ENCODE peak calls at places on chromosomes 11 and 22, in five cellular contexts. P, B, G, H and T are unnamed samples.

GRCh38 chr11:3674189-3674588 is 3.0 kb upstream of the CHRNA10 start:
- DNase-seq in H (no peak), P (no peak), G (no peak), B (no peak), T (no peak)

GRCh38 chr11:63262562-63262961 is 19.2 kb upstream of the SLC22A25 start:
- DNase-seq in H (no peak), B (no peak), G (no peak), P (no peak), T (no peak)

GRCh38 chr22:39520874-39521857 is 804 bp downstream of the ATF4 start:
- DNase-seq in B (peak), G (peak), H (no peak), P (peak), T (peak)

GRCh38 chr11:125995313-125995712 is 49.5 kb downstream of the VSIG10L2 start:
- DNase-seq in P (no peak), G (no peak), B (no peak), H (no peak), T (no peak)

GRCh38 chr11:93330446-93330984 is at the start of gene DEUP1:
- DNase-seq in H (peak), G (no peak), P (peak), B (no peak), T (no peak)

GRCh38 chr11:32302826-32303225 is 132.5 kb downstream of the WT1 start:
- DNase-seq in B (no peak), G (no peak), P (no peak), H (no peak), T (no peak)

GRCh38 chr11:86800076-86800955 is at the start of gene PRSS23:
- DNase-seq in P (peak), G (peak), H (peak), B (peak), T (peak)

GRCh38 chr11:1219836-1220810 is 2.7 kb upstream of the MUC5B start:
- DNase-seq in H (no peak), B (no peak), P (no peak), G (peak), T (peak)

GRCh38 chr22:27195104-27195503 is 537.7 kb downstream of the MIAT start:
- DNase-seq in H (no peak), B (no peak), G (no peak), P (peak), T (peak)

GRCh38 chr11:12546660-12547059 is 127.6 kb upstream of the TEAD1 start:
- DNase-seq in P (no peak), B (no peak), H (no peak), G (no peak), T (no peak)

GRCh38 chr11:70158201-70158600 is 44.9 kb upstream of the FADD start:
- DNase-seq in P (no peak), H (peak), B (no peak), G (no peak), T (no peak)

GRCh38 chr11:70067591-70068341 is 10.4 kb upstream of the ANO1 start:
- DNase-seq in P (no peak), B (no peak), H (no peak), G (peak), T (peak)

GRCh38 chr11:92790376-92790775 is 179.1 kb upstream of the MTNR1B start:
- DNase-seq in G (no peak), H (no peak), P (no peak), B (no peak), T (no peak)

GRCh38 chr11:85886089-85887056 is 31.2 kb downstream of the CCDC83 start:
- DNase-seq in H (no peak), P (no peak), B (no peak), G (no peak), T (no peak)

GRCh38 chr22:48761546-48761945 is 1066.1 kb downstream of the BRD1 start:
- DNase-seq in H (no peak), P (no peak), B (no peak), G (no peak), T (peak)

GRCh38 chr11:65885808-65886536 is 2.3 kb downstream of the FIBP start:
- DNase-seq in P (no peak), H (no peak), G (no peak), B (no peak), T (no peak)

GRCh38 chr22:48343461-48343860 is 1484.2 kb downstream of the BRD1 start:
- DNase-seq in G (no peak), B (no peak), P (no peak), H (no peak), T (no peak)

GRCh38 chr22:43923191-43923590 is 414 bp upstream of the PNPLA3 start:
- DNase-seq in H (no peak), B (no peak), G (no peak), P (no peak), T (no peak)

DNA sequence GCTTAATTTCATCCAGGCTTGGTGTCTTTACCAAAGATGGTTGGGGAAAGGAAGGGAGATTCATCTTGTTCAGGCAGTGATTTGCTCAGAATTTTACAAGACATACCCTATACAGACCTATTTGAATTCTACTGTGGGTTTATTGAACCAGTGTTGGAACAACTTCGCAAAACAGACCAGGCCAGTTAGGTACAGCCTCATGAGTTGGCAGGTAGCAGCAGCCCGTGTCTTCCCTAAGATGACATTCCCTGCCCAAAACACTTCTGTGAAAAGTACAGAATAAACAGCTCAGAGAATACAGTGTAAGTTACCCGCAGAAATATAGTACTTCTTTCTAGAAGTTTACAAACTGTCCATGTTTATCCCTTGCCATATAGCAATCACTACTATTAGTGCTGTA is 102.4 kb upstream of the GAL start:
- DNase-seq in H (no peak), P (no peak), G (no peak), B (no peak), T (no peak)
- H3K27ac ChIP-seq in H (no peak), P (no peak), G (no peak), B (peak), T (no peak)

DNA sequence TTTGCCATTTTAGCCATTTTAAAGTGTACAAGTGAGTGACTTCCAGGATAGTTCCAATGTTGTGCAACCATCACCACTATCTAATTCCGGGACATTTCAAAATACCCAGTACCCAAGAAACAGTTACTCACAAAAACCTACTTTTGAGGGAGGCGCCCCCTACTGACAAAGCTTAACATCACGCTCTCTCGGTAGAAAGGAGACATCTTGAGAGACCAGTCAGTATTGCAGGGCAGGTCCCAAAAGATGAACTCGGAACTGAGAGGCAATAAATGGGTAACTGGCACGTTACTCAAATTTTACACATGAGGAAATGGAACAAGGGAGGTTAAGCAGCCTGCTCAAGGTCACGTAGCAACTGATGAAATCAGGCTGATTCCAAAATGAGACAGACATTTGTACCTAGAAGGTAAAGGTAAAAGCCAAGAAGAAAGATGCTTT is 50.0 kb upstream of the POU2AF1 start:
- DNase-seq in H (no peak), P (peak), G (peak), B (peak), T (peak)
- TF ChIP-seq CTCF in H (peak), P (peak), G (peak), B (no peak), T (peak)

DNA sequence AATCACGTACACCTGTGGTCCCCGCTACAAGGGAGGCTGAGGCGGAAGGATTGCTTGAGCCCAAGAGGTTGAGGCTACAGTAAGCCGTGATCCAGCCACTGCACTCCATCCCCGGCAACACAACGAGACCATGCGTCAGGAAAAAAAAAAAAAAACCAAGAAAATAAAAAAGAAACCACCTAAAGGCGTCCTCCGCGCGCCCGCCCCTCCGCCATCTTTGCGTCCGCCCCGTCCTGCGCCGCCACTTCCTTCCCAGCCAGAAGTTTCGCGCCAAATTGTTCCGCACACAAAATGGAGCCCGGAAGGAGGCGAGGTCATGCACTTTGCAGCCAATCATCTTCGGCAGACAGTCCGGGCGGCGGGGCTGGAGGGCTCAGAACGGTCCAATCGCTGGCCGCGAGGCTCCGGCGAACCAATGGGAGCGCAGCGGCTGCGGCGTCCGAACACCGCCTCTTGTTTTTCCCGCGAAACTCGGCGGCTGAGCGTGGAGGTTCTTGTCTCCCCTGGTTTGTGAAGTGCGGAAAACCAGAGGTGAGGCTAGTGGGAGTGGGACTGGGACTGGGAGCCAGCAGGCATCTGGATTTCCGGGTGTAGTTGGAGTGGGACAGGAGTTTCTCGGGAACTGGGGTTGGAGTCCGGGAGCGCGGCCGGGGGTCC is at the start of gene MCM5:
- DNase-seq in G (peak), B (peak), P (peak), H (peak), T (peak)
- TF ChIP-seq POLR2A in G (no peak), B (no peak), P (no peak), H (no peak), T (no peak)

DNA sequence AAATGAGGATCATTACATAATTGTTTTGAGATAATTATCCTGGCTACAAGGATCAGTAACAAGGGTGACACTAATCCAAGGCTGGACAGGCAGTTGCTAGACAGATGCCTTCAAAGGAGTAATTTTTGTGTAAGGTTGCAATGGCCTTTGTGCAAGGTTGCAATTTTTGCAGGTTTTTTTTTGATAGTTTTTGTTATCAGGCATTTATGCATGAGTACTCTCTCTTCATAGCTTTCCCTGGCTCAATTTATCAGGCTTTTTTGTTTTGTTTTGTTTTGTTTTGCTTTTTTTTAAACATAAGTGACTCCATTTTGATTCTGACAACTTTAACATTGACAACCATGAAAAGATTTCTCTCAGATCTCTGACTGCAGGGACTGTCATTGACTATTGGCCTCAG is 110.2 kb downstream of the SWAP70 start:
- DNase-seq in P (no peak), G (no peak), B (no peak), H (no peak), T (no peak)
- H3K27ac ChIP-seq in P (no peak), G (no peak), B (no peak), H (no peak), T (no peak)

GRCh38 chr11:133576351-133576750 is 44.0 kb upstream of the OPCML start:
- DNase-seq in P (no peak), H (no peak), G (no peak), B (no peak), T (no peak)
- TF ChIP-seq CTCF in P (no peak), H (no peak), G (no peak), B (no peak), T (no peak)

GRCh38 chr11:9574556-9574805 is 1.0 kb downstream of the WEE1 start:
- DNase-seq in G (peak), H (no peak), P (peak), B (no peak), T (no peak)
- TF ChIP-seq POLR2A in G (no peak), H (no peak), P (no peak), B (no peak), T (no peak)

DNA sequence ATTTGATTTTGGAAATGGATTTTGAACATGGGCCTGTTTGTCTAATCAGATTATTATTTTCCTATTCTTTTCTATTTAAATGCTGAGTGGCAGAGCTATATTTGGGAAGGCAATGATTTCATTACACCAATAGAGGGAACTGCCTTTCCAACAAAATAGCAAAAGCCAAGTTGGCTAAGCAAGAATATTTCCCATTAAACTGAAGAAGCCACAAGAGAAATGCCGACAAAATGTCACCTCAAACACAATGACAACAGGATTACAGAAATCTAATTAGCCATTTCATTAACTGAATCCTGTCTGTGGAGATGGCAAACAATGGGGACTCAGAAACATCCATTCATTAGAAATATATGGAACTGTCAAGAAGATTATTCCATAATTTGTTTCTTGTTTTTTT is 1593.1 kb upstream of the RAG2 start:
- DNase-seq in P (no peak), G (no peak), B (no peak), H (no peak), T (no peak)
- H3K27ac ChIP-seq in P (no peak), G (no peak), B (no peak), H (no peak), T (no peak)

DNA sequence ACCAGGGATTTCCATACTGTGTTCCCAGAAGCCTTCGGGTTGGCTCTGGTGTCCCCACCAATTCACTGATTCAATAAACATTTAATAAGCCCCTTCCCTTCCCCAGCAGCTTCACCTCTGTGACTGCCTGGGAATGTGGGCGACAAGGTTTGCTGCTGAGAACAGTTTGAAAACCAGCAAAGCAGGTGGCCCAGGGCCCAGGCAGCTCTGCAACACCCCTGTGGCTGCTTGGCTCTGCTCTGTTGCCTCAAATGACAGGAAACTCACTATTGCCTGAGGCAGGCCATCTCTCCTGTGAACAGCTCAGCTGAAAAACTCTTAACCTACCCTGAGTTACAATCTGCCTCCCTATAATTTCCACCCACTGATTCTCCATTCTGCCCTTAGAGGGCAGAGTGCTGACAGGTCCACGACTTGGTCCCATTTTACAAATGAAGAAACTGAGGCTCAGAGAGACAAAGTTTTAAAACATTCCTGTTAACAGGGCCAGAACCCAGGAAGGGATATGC is 10.5 kb downstream of the ADORA2A start:
- DNase-seq in G (peak), B (peak), P (no peak), H (no peak), T (no peak)
- TF ChIP-seq CTCF in G (peak), B (no peak), P (no peak), H (peak), T (no peak)

DNA sequence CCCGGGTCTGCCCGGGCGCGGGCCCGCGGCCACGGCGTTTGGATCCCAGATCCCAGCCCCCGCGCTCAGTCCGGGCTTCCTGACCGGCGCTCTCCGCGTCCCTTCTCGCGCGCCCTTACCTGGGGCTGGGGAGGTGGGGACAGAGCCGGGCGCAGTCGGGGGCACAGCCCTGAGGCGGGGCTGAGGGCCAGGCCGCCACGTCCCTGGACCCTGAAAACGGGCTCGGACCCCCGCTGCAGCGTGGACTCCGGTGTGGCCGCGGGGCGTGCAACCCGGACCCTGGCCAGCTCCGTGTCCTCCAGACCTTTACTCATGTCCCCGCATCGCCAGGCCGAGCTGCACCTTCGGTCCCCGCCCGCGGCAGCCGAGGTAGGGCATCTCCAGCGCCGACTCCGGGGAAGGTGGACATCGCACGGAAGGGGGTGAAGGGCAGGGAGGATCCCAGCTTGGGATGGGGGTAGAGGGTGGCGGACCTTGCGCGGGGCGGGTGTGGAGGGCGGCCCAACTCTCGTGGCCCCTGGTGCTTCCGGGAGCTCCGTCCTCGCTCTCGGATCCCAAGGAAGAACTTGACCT is 9.9 kb upstream of the AIFM3 start:
- DNase-seq in P (no peak), H (peak), B (no peak), G (no peak), T (no peak)
- TF ChIP-seq POLR2A in P (no peak), H (no peak), B (no peak), G (peak), T (no peak)

DNA sequence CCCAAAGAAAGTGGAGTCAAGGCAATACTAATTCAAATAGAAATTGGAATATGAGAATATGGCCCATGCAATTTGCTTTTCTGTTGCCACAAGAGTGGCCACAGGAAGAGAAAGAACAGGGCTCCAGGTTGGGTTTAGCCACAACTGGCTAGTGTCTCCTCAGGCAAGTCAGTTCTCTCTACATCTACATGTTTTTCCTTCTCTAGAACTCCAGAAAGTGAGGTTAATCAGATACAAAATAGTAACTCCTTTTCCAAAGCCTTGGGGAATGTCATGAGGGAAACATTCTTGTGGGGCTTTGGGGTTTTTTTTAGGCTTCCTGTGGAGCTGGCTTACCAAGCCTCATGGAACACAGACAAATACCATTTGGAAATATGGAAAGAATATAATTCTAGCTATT is 161.6 kb downstream of the NAV2 start:
- DNase-seq in G (no peak), B (no peak), H (no peak), P (no peak), T (no peak)
- H3K27ac ChIP-seq in G (no peak), B (no peak), H (no peak), P (no peak), T (no peak)